ENCODE peak calls at places on chromosomes 7 and 10, in four cellular contexts. W is A549, C is HepG2, S is K562. L is an unnamed sample.

GRCh38 chr7:44107961-44108767 is 4.0 kb downstream of the AEBP1 start:
- DNase-seq in W (no peak), C (no peak), S (no peak), L (no peak)

GRCh38 chr7:130135208-130136205 is 65.2 kb downstream of the KLHDC10 start:
- DNase-seq in W (no peak), C (no peak), S (peak), L (no peak)

GRCh38 chr10:132921818-132922807 is 20.3 kb downstream of the CFAP46 start:
- DNase-seq in W (no peak), C (no peak), S (no peak), L (no peak)

GRCh38 chr7:47331179-47331565 is 250.7 kb downstream of the TNS3 start:
- DNase-seq in W (no peak), C (no peak), S (no peak), L (no peak)

GRCh38 chr10:94429049-94429707 is 26.8 kb downstream of the TBC1D12 start:
- DNase-seq in W (no peak), C (no peak), S (no peak), L (no peak)

GRCh38 chr7:156318926-156319325 is 321.6 kb upstream of the RNF32 start:
- DNase-seq in W (no peak), C (no peak), S (no peak), L (no peak)

GRCh38 chr7:88455696-88456095 is 149.0 kb upstream of the STEAP4 start:
- DNase-seq in W (no peak), C (no peak), S (no peak), L (no peak)

GRCh38 chr10:123129553-123130271 is 6.1 kb upstream of the HMX3 start:
- DNase-seq in W (no peak), C (no peak), S (no peak), L (no peak)

GRCh38 chr7:31074403-31074802 is 22.3 kb downstream of the ADCYAP1R1 start:
- DNase-seq in W (no peak), C (no peak), S (no peak), L (no peak)

GRCh38 chr10:108901766-108902365 is 1021.4 kb downstream of the XPNPEP1 start:
- DNase-seq in W (no peak), C (no peak), S (no peak), L (no peak)

GRCh38 chr10:12540341-12540781 is 191.0 kb downstream of the CAMK1D start:
- DNase-seq in W (no peak), C (no peak), S (no peak), L (no peak)

GRCh38 chr10:124588736-124589451 is 127.3 kb downstream of the LHPP start:
- DNase-seq in W (no peak), C (peak), S (peak), L (peak)

GRCh38 chr10:109245821-109246220 is 677.5 kb downstream of the XPNPEP1 start:
- DNase-seq in W (no peak), C (no peak), S (no peak), L (no peak)

GRCh38 chr7:105281966-105282365 is 106.8 kb downstream of the SRPK2 start:
- DNase-seq in W (no peak), C (no peak), S (no peak), L (no peak)

GRCh38 chr7:105279688-105280007 is 109.1 kb downstream of the SRPK2 start:
- DNase-seq in W (no peak), C (peak), S (no peak), L (no peak)

GRCh38 chr7:105278565-105278964 is 110.2 kb downstream of the SRPK2 start:
- DNase-seq in W (no peak), C (no peak), S (no peak), L (no peak)

GRCh38 chr7:105278973-105279687 is 109.6 kb downstream of the SRPK2 start:
- DNase-seq in W (no peak), C (no peak), S (no peak), L (no peak)

GRCh38 chr7:105277341-105277740 is 111.4 kb downstream of the SRPK2 start:
- DNase-seq in W (peak), C (no peak), S (no peak), L (no peak)
- TF ChIP-seq JUN in W (no peak), C (no peak), S (no peak), L (no peak)

DNA sequence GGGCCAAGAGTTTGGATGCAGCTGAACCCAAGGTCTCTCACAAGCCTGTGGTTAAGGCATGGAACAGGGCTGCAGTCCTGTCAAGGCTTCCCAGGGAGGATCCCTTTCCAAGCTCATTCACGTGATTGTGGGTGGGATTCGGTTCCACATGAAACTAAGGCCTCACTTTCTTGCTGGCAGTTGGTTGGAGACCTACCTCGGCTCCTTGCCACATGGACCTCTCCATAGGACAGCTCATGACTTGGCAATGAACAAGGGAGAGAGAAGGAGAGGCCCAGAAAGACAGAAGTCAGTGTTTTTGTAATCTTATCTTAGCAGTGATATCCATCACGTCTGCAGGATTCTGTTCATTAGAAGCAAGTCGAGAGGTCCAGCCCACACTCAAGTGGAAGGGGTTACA is 583.8 kb downstream of the LRMDA start:
- DNase-seq in W (no peak), C (no peak), S (no peak), L (no peak)
- TF ChIP-seq MYC in W (no peak), C (no peak), S (no peak), L (no peak)

GRCh38 chr7:152050547-152050971 is 25.1 kb downstream of the GALNT11 start:
- DNase-seq in W (no peak), C (no peak), S (no peak), L (no peak)
- H3K4me3 ChIP-seq in W (no peak), C (no peak), S (no peak), L (no peak)

GRCh38 chr10:45520476-45520875 is 146.5 kb downstream of the ALOX5 start:
- DNase-seq in W (no peak), C (no peak), S (no peak), L (no peak)

DNA sequence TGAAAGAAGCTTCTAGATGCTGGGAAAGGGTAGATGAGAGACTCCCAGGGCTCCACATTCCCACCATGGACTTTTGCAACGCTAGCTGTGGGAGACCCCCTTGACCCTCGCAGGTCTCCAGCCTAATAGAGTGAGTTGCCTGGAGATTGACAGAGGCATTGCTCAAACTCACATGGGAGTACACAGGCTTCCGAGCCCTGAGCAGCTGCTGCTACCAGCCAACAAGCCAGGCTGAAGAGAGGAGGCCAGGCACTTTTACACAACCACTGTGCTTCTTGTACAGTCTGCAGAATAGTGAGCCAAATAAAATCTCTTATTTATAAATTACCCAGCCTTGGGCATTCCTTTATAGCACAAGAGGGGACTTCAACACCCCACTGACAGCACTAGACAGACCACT is 146.3 kb downstream of the ZFAND4 start:
- DNase-seq in W (no peak), C (no peak), S (no peak), L (no peak)
- TF ChIP-seq JUN in W (no peak), C (no peak), S (no peak), L (no peak)

DNA sequence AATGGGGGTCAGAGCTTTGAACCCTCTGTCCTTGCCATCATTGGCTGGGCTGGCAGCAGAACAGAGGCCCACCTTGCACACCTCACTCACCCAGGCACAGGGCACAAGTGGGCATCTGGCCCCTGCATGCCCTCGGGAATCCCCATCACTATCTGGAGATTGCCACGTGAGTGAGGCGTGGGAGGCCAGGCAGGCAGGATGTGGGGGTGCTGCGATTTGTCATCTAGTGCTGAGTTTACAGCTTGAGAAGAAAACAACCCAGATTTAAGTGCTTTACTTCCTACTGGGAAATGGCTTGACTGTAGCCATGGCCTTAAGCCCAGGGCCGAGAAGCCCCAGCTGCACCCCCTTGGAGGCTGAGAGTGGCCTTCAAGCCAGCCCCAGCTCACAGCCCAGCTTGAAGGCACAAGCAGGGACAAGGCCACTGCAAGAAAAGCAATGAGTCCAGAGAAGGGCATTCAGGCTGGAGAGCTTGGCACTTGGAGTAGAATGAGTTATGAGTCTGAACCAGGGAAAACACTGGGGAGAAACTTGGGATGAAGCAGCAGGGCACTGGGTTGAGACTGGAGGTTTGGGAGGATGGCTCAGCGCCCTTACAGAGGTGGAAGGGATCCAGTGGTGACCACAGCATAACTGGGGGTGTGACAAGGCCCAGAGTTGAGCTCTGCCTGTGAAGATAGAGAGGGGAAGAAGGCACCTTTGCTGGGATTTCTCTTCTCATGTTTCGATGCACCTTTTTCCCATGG is 123.0 kb downstream of the CXCL12 start:
- DNase-seq in W (no peak), C (no peak), S (no peak), L (no peak)
- TF ChIP-seq MYC in W (no peak), C (no peak), S (no peak), L (no peak)

GRCh38 chr7:104914427-104914826 is 99.6 kb upstream of the KMT2E start:
- DNase-seq in W (no peak), C (no peak), S (no peak), L (no peak)
- H3K4me3 ChIP-seq in W (no peak), C (no peak), S (peak), L (no peak)

GRCh38 chr7:122013070-122013469 is 131.0 kb downstream of the AASS start:
- DNase-seq in W (no peak), C (no peak), S (no peak), L (no peak)
- TF ChIP-seq JUN in W (no peak), C (no peak), S (no peak), L (no peak)

GRCh38 chr7:131843862-131844261 is 287.4 kb upstream of the PODXL start:
- DNase-seq in W (no peak), C (no peak), S (no peak), L (no peak)
- TF ChIP-seq MYC in W (no peak), C (no peak), S (no peak), L (no peak)

DNA sequence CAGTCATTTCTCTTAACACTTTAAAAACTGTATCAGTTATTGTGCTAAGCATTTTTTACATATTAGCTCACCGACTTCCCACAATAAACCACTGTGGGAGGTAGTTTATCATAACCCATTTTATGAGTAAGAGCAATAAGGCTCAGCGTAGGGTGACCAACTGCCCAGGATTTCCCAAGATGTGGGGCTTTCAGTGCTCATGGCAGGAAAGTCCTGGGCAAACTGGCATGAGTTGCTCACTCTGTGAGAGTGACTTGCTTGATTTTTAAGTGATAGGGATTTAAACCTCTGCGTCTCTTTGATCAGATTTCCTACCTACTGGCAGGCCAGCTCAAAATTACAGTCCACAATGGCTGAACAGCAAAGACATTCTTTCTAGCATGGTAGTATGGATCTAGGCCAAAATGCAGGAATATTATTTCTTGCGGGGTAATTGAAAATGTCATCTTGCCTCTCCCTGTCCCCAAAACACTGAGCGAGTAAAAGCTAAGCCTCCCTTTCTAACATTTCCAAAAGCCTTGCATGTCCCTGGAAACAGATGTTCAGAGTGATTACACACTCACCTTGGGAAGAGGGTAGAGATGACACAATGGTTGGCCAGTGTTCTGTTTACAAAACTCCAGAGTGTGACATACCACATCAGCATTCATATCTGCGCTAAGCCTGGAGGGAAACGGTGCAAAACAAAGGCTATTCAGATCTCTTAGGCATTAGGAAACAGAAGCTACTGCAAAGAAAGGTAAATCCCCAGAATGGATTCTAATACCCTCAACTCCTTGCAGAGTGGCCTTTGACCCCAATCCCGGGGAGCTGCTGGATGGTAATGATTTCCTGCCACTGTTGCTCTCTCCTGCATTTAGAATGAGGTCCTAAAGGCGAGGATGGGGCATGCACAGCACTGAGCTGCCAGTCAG is 65.4 kb downstream of the AOAH start:
- DNase-seq in W (peak), C (peak), S (no peak), L (peak)
- H3K4me3 ChIP-seq in W (no peak), C (no peak), S (no peak), L (no peak)

DNA sequence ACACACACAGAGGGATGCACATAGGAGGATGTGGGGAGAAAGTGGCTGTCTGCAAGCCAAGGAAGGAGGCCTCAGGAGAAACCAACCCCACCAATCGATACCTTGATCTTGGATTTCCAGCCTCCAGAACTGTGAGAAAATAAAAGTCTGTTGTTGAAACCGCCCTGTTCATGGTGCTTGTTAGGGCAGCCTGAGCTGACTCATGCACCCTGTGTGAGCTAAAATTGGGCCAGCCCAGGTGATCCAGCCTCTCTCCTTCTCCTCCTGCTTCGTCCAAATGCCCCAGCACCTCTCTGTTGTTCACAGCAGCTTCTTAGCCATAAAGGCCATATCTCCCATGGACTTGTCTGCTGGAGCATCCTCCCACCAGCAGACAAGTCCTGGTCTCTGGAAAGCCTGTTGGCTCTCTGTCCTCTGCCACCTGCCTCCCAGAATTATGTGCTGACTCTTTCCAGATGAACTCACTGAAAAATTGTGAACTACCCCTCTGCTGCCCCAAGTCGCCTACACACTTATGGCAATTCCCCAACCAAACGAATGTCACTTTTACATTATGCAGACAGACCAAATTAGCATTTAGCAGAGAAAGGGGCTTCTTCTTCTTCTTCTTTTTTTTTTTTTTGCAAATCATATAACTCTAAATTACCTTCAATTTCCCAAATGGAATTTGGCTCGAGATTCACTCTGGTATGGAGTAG is 30.2 kb upstream of the CARD11 start:
- DNase-seq in W (no peak), C (no peak), S (no peak), L (no peak)
- TF ChIP-seq JUN in W (no peak), C (no peak), S (no peak), L (no peak)